ENCODE peak calls at places on chromosomes 2 and 18, in four cellular contexts. S is K562, C is GM12878, O is IMR-90. R is an unnamed sample.

GRCh38 chr18:39748727-39749126 is 2183.1 kb upstream of the CELF4 start:
- DNase-seq in O (no peak), S (no peak), C (no peak), R (no peak)

GRCh38 chr2:67656875-67657274 is 259.7 kb downstream of the ETAA1 start:
- DNase-seq in C (no peak), O (peak; percentile 68), S (no peak), R (no peak)

GRCh38 chr2:134207589-134208209 is 46.2 kb upstream of the MGAT5 start:
- DNase-seq in C (no peak), S (peak; percentile 66), O (peak; percentile 42), R (peak; percentile 69)

GRCh38 chr2:85325466-85325811 is 2.4 kb downstream of the TGOLN2 start:
- DNase-seq in O (no peak), S (no peak), C (no peak), R (no peak)

GRCh38 chr2:109083771-109084170 is 45.2 kb upstream of the SH3RF3 start:
- DNase-seq in S (no peak), O (no peak), C (no peak), R (no peak)

GRCh38 chr18:32040936-32041335 is 22.3 kb downstream of the RNF125 start:
- DNase-seq in C (no peak), S (no peak), O (no peak), R (peak; percentile 6)

GRCh38 chr18:35572644-35573043 is 8.9 kb upstream of the GALNT1 start:
- DNase-seq in O (peak; percentile 67), C (no peak), S (no peak), R (no peak)

GRCh38 chr18:5772271-5772670 is 123.1 kb downstream of the TMEM200C start:
- DNase-seq in S (no peak), O (peak; percentile 26), C (no peak), R (no peak)

GRCh38 chr2:128236491-128237035 is 82.1 kb downstream of the HS6ST1 start:
- DNase-seq in O (peak; percentile 94), S (no peak), C (no peak), R (no peak)

GRCh38 chr2:177239934-177240600 is 24.5 kb downstream of the NFE2L2 start:
- DNase-seq in S (no peak), O (peak; percentile 49), C (peak; percentile 47), R (peak; percentile 75)

GRCh38 chr2:45458909-45459563 is 152.0 kb downstream of the SRBD1 start:
- DNase-seq in C (no peak), O (peak; percentile 64), S (peak; percentile 24), R (peak; percentile 68)

GRCh38 chr2:216372761-216373291 is 543 bp upstream of the MARCHF4 start:
- DNase-seq in O (peak; percentile 93), C (no peak), S (no peak), R (peak; percentile 78)

GRCh38 chr2:219057709-219058540 is 2.8 kb downstream of the IHH start:
- DNase-seq in S (peak; percentile 69), O (peak; percentile 56), C (no peak), R (peak; percentile 60)

GRCh38 chr2:226581661-226582060 is 218.0 kb downstream of the IRS1 start:
- DNase-seq in S (no peak), O (no peak), C (no peak), R (no peak)

DNA sequence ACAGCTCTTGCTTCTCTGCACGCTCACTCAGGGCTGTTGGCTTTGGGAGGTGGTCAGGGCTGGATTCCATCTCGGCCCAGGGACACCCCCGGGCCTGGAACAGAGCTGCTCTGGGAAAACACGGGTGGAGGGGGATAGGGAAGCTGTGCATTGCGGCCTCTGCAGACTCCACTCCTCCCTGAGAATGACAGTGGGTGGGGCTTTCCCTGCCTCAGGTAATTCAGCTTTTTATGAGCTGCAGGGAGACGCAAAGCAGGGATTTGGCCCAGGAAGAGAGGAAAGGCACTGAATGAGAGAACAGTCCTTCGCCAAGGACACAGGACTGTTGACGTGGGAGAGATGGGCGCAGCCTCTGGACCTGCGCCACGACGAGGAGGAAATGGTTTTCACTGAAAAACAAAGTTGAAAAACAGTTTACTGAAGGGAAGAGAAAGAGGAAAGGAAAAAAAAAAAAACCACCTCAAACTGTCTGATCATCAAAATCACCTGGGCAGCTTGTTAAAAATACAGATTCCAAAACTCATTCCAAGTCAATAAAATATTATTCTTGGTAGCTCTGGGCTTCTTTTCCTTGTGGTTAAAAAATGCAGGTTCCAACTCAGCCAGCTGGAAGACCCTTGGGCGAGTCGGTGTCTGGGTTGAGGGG is 194.0 kb downstream of the ZFP36L2 start:
- DNase-seq in O (no peak), C (no peak), S (no peak), R (peak; percentile 33)
- TF ChIP-seq FOS in O (no peak), C (no peak), S (no peak), R (no peak)

GRCh38 chr2:196331816-196332215 is 160.4 kb upstream of the STK17B start:
- DNase-seq in O (peak; percentile 75), C (no peak), S (no peak), R (peak; percentile 85)
- H3K9ac ChIP-seq in O (no peak overlapping the region), C (no peak overlapping the region), S (no peak overlapping the region), R (peak overlapping the region; percentile 55)

DNA sequence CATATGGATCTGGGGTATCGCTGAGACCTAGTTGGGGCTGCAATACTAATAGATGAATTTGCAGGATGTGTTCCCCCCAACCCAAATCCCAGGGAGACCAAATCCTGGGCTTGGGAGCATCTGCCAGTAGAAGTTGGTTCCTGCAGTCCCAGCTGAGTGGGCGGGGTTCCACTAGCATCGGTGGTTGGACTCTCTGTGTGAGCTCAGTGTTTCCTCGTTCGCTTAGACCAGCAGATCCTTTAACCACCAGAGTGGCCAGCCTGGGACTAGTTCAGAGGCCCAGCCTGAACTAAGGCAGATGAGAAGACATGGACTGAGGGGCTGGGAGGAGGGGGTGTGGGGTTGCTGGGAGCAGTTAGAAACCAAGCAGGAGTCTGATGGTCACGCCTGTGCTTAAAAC is 40.7 kb downstream of the PCARE start:
- DNase-seq in C (no peak), O (no peak), S (no peak), R (no peak)
- H2AFZ ChIP-seq in C (no peak overlapping the region), O (peak overlapping the region; percentile 59), S (no peak overlapping the region), R (no peak overlapping the region)

DNA sequence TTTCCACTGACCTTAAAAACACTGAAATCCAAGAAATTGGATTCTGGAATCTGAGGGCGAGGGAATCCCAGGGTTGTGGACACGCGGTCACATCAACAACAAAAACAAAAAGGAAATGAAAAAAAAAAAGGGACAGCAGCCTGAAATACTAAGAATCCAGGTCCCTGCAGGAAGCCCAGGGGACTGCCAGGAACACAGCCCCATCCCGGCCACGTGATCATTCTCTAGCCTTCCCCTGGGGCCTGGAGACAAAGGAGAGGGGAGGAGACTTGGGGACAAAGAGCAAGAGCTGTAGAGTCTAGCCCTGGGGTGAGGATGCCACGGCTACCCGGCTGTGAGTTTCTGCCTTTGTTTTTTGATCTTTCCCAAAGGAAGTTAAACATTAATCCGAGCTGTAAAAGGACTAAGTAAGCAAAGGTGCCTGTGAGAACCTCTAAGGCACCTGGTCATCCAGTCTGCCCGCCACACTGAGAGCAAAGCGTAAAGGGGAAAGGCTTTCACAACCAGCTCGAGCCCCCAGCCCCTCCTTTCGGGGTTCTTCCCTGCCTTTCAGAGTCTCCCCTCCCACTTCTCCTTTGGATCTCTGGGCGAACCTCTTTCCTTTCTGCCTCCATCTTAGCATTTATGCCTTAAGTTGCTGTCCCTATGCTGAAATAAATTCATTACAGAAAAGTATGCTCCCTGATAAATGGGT is 57.9 kb upstream of the MSH2 start:
- DNase-seq in S (peak; percentile 81), O (peak; percentile 44), C (no peak), R (peak; percentile 93)
- TF ChIP-seq FOS in S (no peak), O (no peak), C (no peak), R (no peak)

R was measured in endothelial cell of umbilical vein.